ENCODE peak calls at places on chromosomes 4 and X, in nine cellular contexts. I is neural progenitor cell, U is PC-3, K is SK-N-SH, R is MM.1S, J is hepatocyte, E is OCI-LY7, Q is HepG2, W is astrocyte. B is an unnamed sample.
A peak's percentile ranks its signal among the peaks of the same experiment; 100 is the strongest.

GRCh38 chr4:167587361-167587760 is 353.1 kb upstream of the SPOCK3 start:
- DNase-seq in E (no peak), R (no peak), J (no peak), W (no peak), K (no peak), I (no peak), Q (no peak), U (peak; percentile 65), B (no peak)

GRCh38 chrX:106917830-106918500 is 2.2 kb upstream of the CLDN2 start:
- DNase-seq in R (no peak), E (no peak), W (peak; percentile 68), K (no peak), I (no peak), Q (no peak), U (peak; percentile 95), J (no peak), B (no peak)

GRCh38 chr4:48954314-48954713 is 31.8 kb upstream of the CWH43 start:
- DNase-seq in K (no peak), R (no peak), U (peak; percentile 57), J (no peak), I (no peak), Q (no peak), E (no peak), W (peak; percentile 58), B (peak; percentile 68)

GRCh38 chr4:153151535-153152452 is 52.4 kb upstream of the TRIM2 start:
- DNase-seq in E (no peak), Q (no peak), K (peak; percentile 39), I (peak; percentile 97), J (peak; percentile 92), R (no peak), U (peak; percentile 27), W (peak; percentile 50), B (peak; percentile 98)

GRCh38 chr4:20028694-20029093 is 223.0 kb upstream of the SLIT2 start:
- DNase-seq in W (peak; percentile 59), E (no peak), Q (no peak), R (no peak), I (no peak), K (no peak), U (peak; percentile 79), J (no peak), B (no peak)

GRCh38 chr4:171588764-171589163 is 224.4 kb upstream of the GALNTL6 start:
- DNase-seq in K (no peak), J (no peak), U (no peak), W (no peak), I (no peak), E (no peak), R (no peak), Q (no peak), B (no peak)

GRCh38 chr4:54172156-54172555 is 56.9 kb upstream of the PDGFRA start:
- DNase-seq in I (no peak), U (no peak), W (no peak), E (peak; percentile 52), J (no peak), R (no peak), Q (no peak), K (no peak), B (no peak)

GRCh38 chrX:25755179-25755578 is 383.0 kb upstream of the MAGEB18 start:
- DNase-seq in E (no peak), R (no peak), W (no peak), K (peak; percentile 24), J (no peak), Q (no peak), I (no peak), U (no peak), B (no peak)

GRCh38 chrX:49876750-49877149 is 2.5 kb upstream of the USP27X start:
- DNase-seq in I (peak; percentile 31), K (peak; percentile 49), R (peak; percentile 56), Q (peak; percentile 55), E (peak; percentile 48), W (no peak), U (peak; percentile 64), J (peak; percentile 57), B (peak; percentile 51)

GRCh38 chrX:105975382-105975781 is 63.1 kb downstream of the SERPINA7 start:
- DNase-seq in E (no peak), I (peak; percentile 4), U (peak; percentile 50), R (peak; percentile 23), Q (peak; percentile 33), J (peak; percentile 8), K (no peak), W (no peak), B (peak; percentile 23)

GRCh38 chr4:154503598-154503997 is 12.0 kb upstream of the DCHS2 start:
- DNase-seq in U (peak; percentile 60), K (peak; percentile 17), R (peak; percentile 34), J (peak; percentile 16), W (peak; percentile 8), E (peak; percentile 38), I (peak; percentile 51), Q (peak; percentile 37), B (peak; percentile 82)

GRCh38 chr4:8292388-8293107 is 23.0 kb downstream of the HTRA3 start:
- DNase-seq in R (no peak), Q (no peak), U (no peak), W (no peak), K (no peak), E (no peak), J (no peak), I (no peak), B (no peak)

GRCh38 chr4:83910693-83911092 is 374.8 kb downstream of the GPAT3 start:
- DNase-seq in K (no peak), U (no peak), J (no peak), R (no peak), W (no peak), E (no peak), I (no peak), Q (no peak), B (no peak)

GRCh38 chrX:3380603-3381002 is 34.2 kb upstream of the MXRA5 start:
- DNase-seq in J (no peak), W (no peak), K (no peak), I (no peak), Q (no peak), U (no peak), R (no peak), E (no peak), B (no peak)

GRCh38 chr4:137519406-137519805 is 12.9 kb downstream of the PCDH18 start:
- DNase-seq in J (no peak), R (no peak), W (peak; percentile 64), K (no peak), U (peak; percentile 65), Q (no peak), I (no peak), E (no peak), B (no peak)

GRCh38 chr4:101730291-101731117 is 60.0 kb upstream of the BANK1 start:
- DNase-seq in W (peak; percentile 66), R (peak; percentile 67), E (peak; percentile 51), K (peak; percentile 50), J (peak; percentile 85), Q (peak; percentile 54), I (peak; percentile 69), U (peak; percentile 78), B (peak; percentile 81)

GRCh38 chr4:183149968-183150539 is 51.0 kb downstream of the WWC2 start:
- DNase-seq in Q (no peak), K (no peak), E (no peak), U (no peak), W (no peak), R (no peak), I (no peak), J (no peak), B (no peak)

GRCh38 chrX:10447577-10448214 is 172.7 kb downstream of the MID1 start:
- DNase-seq in E (no peak), J (no peak), W (peak; percentile 61), Q (no peak), I (no peak), R (no peak), K (no peak), U (peak; percentile 94), B (no peak)

GRCh38 chr4:37876156-37876555 is 14.7 kb upstream of the TBC1D1 start:
- DNase-seq in E (no peak), R (no peak), J (no peak), W (no peak), U (no peak), K (no peak), I (no peak), Q (no peak), B (no peak)

GRCh38 chrX:45435481-45435880 is 234.8 kb upstream of the DIPK2B start:
- DNase-seq in Q (no peak), I (no peak), E (no peak), R (no peak), K (no peak), W (no peak), J (no peak), U (peak; percentile 32), B (no peak)

DNA sequence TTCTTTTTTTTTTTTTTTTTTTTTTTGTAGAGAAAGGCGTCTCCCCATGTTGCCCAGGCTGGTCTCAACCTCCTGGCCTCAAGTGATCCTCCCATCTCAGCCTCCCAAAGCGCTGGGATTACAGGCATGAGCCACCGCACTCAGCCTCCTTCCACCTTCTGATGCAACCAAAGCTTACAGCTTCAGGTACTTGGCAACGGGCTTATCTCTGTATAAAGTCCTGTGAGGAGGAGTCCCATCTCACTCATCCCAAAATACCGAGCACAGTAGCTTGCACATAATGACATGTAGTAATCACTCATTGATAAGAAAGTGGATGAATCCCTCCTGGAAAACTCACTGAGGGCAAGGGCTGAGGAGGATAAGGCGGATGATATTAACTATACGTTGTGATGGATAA is 19.1 kb downstream of the IRF2 start:
- DNase-seq in Q (no peak), J (no peak), R (no peak), W (no peak), K (no peak), U (no peak), E (no peak), I (no peak), B (no peak)
- H3K79me2 ChIP-seq in Q (peaks cover 75% of the 10 kb centered on the region), J (peaks cover 95% of the 10 kb centered on the region), R (peaks cover 93% of the 10 kb centered on the region), W (peaks cover 65% of the 10 kb centered on the region), K (peaks cover 87% of the 10 kb centered on the region), U (peaks cover 52% of the 10 kb centered on the region), E (peaks cover 87% of the 10 kb centered on the region), I (peaks cover 33% of the 10 kb centered on the region), B (peaks cover 93% of the 10 kb centered on the region)

GRCh38 chr4:127982445-127982844 is 17.2 kb downstream of the ABHD18 start:
- DNase-seq in U (no peak), R (no peak), K (no peak), Q (no peak), W (no peak), J (no peak), I (no peak), E (no peak), B (no peak)
- H3K79me2 ChIP-seq in U (no peaks in the 10 kb centered on the region), R (no peaks in the 10 kb centered on the region), K (peaks cover 3% of the 10 kb centered on the region), Q (no peaks in the 10 kb centered on the region), W (no peaks in the 10 kb centered on the region), J (peaks cover 3% of the 10 kb centered on the region), I (no peaks in the 10 kb centered on the region), E (no peaks in the 10 kb centered on the region), B (no peaks in the 10 kb centered on the region)

DNA sequence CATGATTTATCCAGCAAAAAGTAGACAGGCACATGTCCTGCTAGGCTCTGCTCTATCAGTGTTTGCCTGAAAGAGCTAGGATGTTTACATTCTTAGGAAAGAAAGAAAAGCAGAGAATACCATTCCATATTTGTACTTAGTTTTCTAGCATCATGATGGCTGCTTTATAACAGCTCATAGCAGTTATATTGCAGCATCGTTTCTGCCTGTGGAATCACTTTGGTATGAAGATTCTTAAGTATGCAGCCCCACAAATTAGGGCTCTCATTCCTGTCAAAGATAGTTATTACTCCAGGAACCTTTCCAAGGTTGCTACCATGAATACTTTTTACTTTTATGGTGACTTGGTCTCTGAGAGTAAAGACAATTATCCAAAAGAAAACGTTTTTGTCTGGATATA is 119.0 kb upstream of the MYOZ2 start:
- DNase-seq in U (no peak), I (no peak), K (no peak), R (no peak), E (no peak), Q (no peak), W (peak; percentile 82), J (peak; percentile 23), B (no peak)
- H3K79me2 ChIP-seq in U (no peaks in the 10 kb centered on the region), I (no peaks in the 10 kb centered on the region), K (no peaks in the 10 kb centered on the region), R (no peaks in the 10 kb centered on the region), E (no peaks in the 10 kb centered on the region), Q (no peaks in the 10 kb centered on the region), W (no peaks in the 10 kb centered on the region), J (no peaks in the 10 kb centered on the region), B (no peaks in the 10 kb centered on the region)

GRCh38 chr4:40086421-40086820 is 29.8 kb downstream of the N4BP2 start:
- DNase-seq in I (no peak), W (no peak), Q (no peak), U (no peak), K (no peak), E (no peak), J (no peak), R (no peak), B (no peak)
- H3K79me2 ChIP-seq in I (peaks cover 60% of the 10 kb centered on the region), W (no peaks in the 10 kb centered on the region), Q (peaks cover 2% of the 10 kb centered on the region), U (no peaks in the 10 kb centered on the region), K (no peaks in the 10 kb centered on the region), E (no peaks in the 10 kb centered on the region), J (peaks cover 58% of the 10 kb centered on the region), R (peaks cover 5% of the 10 kb centered on the region), B (peaks cover 62% of the 10 kb centered on the region)

B was measured in GM23338.